ENCODE peak calls at places on chromosomes 4 and X, in six cellular contexts. One of them, this sample, is unnamed.

GRCh38 chr4:39539026-39539690 is 11.9 kb upstream of the UGDH start:
- DNase-seq in epithelial cell of esophagus: peak
- DNase-seq in upper lobe of left lung: no peak
- DNase-seq in GM13977: no peak
- DNase-seq in choroid plexus epithelial cell: peak
- DNase-seq in heart right ventricle: no peak
- DNase-seq in this sample: no peak

GRCh38 chr4:92198711-92199110 is 105.1 kb upstream of the GRID2 start:
- DNase-seq in epithelial cell of esophagus: peak
- DNase-seq in choroid plexus epithelial cell: peak
- DNase-seq in GM13977: no peak
- DNase-seq in upper lobe of left lung: no peak
- DNase-seq in heart right ventricle: no peak
- DNase-seq in this sample: no peak

GRCh38 chrX:14802943-14803710 is 69.7 kb downstream of the FANCB start:
- DNase-seq in upper lobe of left lung: no peak
- DNase-seq in epithelial cell of esophagus: peak
- DNase-seq in choroid plexus epithelial cell: peak
- DNase-seq in heart right ventricle: no peak
- DNase-seq in GM13977: no peak
- DNase-seq in this sample: no peak

GRCh38 chr4:46927201-46927600 is 18.2 kb upstream of the COX7B2 start:
- DNase-seq in epithelial cell of esophagus: no peak
- DNase-seq in GM13977: no peak
- DNase-seq in choroid plexus epithelial cell: peak
- DNase-seq in heart right ventricle: no peak
- DNase-seq in upper lobe of left lung: no peak
- DNase-seq in this sample: no peak

GRCh38 chr4:69104719-69105275 is 8.5 kb downstream of the UGT2B7 start:
- DNase-seq in epithelial cell of esophagus: peak
- DNase-seq in choroid plexus epithelial cell: no peak
- DNase-seq in upper lobe of left lung: no peak
- DNase-seq in heart right ventricle: no peak
- DNase-seq in GM13977: no peak
- DNase-seq in this sample: no peak

GRCh38 chr4:121534187-121534586 is 153.4 kb upstream of the QRFPR start:
- DNase-seq in upper lobe of left lung: no peak
- DNase-seq in heart right ventricle: no peak
- DNase-seq in epithelial cell of esophagus: no peak
- DNase-seq in choroid plexus epithelial cell: no peak
- DNase-seq in GM13977: no peak
- DNase-seq in this sample: no peak

GRCh38 chrX:100593142-100593541 is 8.4 kb downstream of the TNMD start:
- DNase-seq in heart right ventricle: no peak
- DNase-seq in epithelial cell of esophagus: no peak
- DNase-seq in GM13977: no peak
- DNase-seq in choroid plexus epithelial cell: no peak
- DNase-seq in upper lobe of left lung: no peak
- DNase-seq in this sample: no peak

GRCh38 chrX:38166478-38167083 is 54.1 kb downstream of the SRPX start:
- DNase-seq in epithelial cell of esophagus: peak
- DNase-seq in GM13977: peak
- DNase-seq in upper lobe of left lung: no peak
- DNase-seq in heart right ventricle: no peak
- DNase-seq in choroid plexus epithelial cell: peak
- DNase-seq in this sample: no peak

GRCh38 chrX:10235851-10236250 is 79.1 kb downstream of the CLCN4 start:
- DNase-seq in heart right ventricle: no peak
- DNase-seq in upper lobe of left lung: no peak
- DNase-seq in choroid plexus epithelial cell: peak
- DNase-seq in GM13977: no peak
- DNase-seq in epithelial cell of esophagus: no peak
- DNase-seq in this sample: no peak

GRCh38 chr4:122855491-122855890 is 28.9 kb downstream of the FGF2 start:
- DNase-seq in GM13977: no peak
- DNase-seq in choroid plexus epithelial cell: peak
- DNase-seq in upper lobe of left lung: no peak
- DNase-seq in heart right ventricle: no peak
- DNase-seq in epithelial cell of esophagus: no peak
- DNase-seq in this sample: no peak

GRCh38 chr4:47483722-47484121 is 1.4 kb upstream of the ATP10D start:
- DNase-seq in choroid plexus epithelial cell: peak
- DNase-seq in heart right ventricle: no peak
- DNase-seq in upper lobe of left lung: no peak
- DNase-seq in epithelial cell of esophagus: peak
- DNase-seq in GM13977: no peak
- DNase-seq in this sample: no peak

GRCh38 chr4:89365375-89366170 is 58.0 kb upstream of the GPRIN3 start:
- DNase-seq in choroid plexus epithelial cell: no peak
- DNase-seq in GM13977: no peak
- DNase-seq in heart right ventricle: no peak
- DNase-seq in epithelial cell of esophagus: peak
- DNase-seq in upper lobe of left lung: no peak
- DNase-seq in this sample: no peak

GRCh38 chrX:118717703-118718391 is 9.6 kb upstream of the IL13RA1 start:
- DNase-seq in choroid plexus epithelial cell: no peak
- DNase-seq in upper lobe of left lung: no peak
- DNase-seq in GM13977: no peak
- DNase-seq in epithelial cell of esophagus: no peak
- DNase-seq in heart right ventricle: no peak
- DNase-seq in this sample: peak

GRCh38 chr4:114692958-114693357 is 94.4 kb downstream of the UGT8 start:
- DNase-seq in upper lobe of left lung: no peak
- DNase-seq in choroid plexus epithelial cell: no peak
- DNase-seq in GM13977: no peak
- DNase-seq in heart right ventricle: no peak
- DNase-seq in epithelial cell of esophagus: no peak
- DNase-seq in this sample: no peak

GRCh38 chr4:48858130-48858529 is 27.2 kb downstream of the OCIAD1 start:
- DNase-seq in epithelial cell of esophagus: no peak
- DNase-seq in upper lobe of left lung: no peak
- DNase-seq in choroid plexus epithelial cell: peak
- DNase-seq in GM13977: no peak
- DNase-seq in heart right ventricle: no peak
- DNase-seq in this sample: no peak

GRCh38 chrX:2819345-2820130 is 9.2 kb upstream of the GYG2 start:
- DNase-seq in upper lobe of left lung: no peak
- DNase-seq in epithelial cell of esophagus: peak
- DNase-seq in GM13977: peak
- DNase-seq in heart right ventricle: no peak
- DNase-seq in choroid plexus epithelial cell: peak
- DNase-seq in this sample: peak

GRCh38 chr4:103008875-103009729 is 10.4 kb downstream of the SLC9B1 start:
- DNase-seq in upper lobe of left lung: peak
- DNase-seq in heart right ventricle: no peak
- DNase-seq in epithelial cell of esophagus: peak
- DNase-seq in choroid plexus epithelial cell: peak
- DNase-seq in GM13977: peak
- DNase-seq in this sample: no peak

GRCh38 chr4:64718091-64718490 is 308.8 kb upstream of the TECRL start:
- DNase-seq in heart right ventricle: no peak
- DNase-seq in epithelial cell of esophagus: peak
- DNase-seq in GM13977: no peak
- DNase-seq in choroid plexus epithelial cell: peak
- DNase-seq in upper lobe of left lung: no peak
- DNase-seq in this sample: no peak

GRCh38 chrX:128020701-128021100 is 31.5 kb downstream of the ACTRT1 start:
- DNase-seq in upper lobe of left lung: no peak
- DNase-seq in epithelial cell of esophagus: peak
- DNase-seq in GM13977: no peak
- DNase-seq in heart right ventricle: no peak
- DNase-seq in choroid plexus epithelial cell: peak
- DNase-seq in this sample: no peak

GRCh38 chr4:168119100-168119499 is 26.8 kb downstream of the ANXA10 start:
- DNase-seq in epithelial cell of esophagus: no peak
- DNase-seq in choroid plexus epithelial cell: no peak
- DNase-seq in upper lobe of left lung: no peak
- DNase-seq in heart right ventricle: no peak
- DNase-seq in GM13977: no peak
- DNase-seq in this sample: no peak

GRCh38 chr4:54659213-54660144 is 1.7 kb downstream of the KIT start:
- DNase-seq in choroid plexus epithelial cell: peak
- DNase-seq in upper lobe of left lung: no peak
- DNase-seq in heart right ventricle: no peak
- DNase-seq in GM13977: peak
- DNase-seq in epithelial cell of esophagus: peak
- DNase-seq in this sample: no peak

GRCh38 chr4:150543042-150543441 is 38.9 kb upstream of the MAB21L2 start:
- DNase-seq in upper lobe of left lung: no peak
- DNase-seq in epithelial cell of esophagus: no peak
- DNase-seq in choroid plexus epithelial cell: no peak
- DNase-seq in heart right ventricle: no peak
- DNase-seq in GM13977: no peak
- DNase-seq in this sample: no peak

GRCh38 chr4:51885371-51885770 is 42.4 kb downstream of the DCUN1D4 start:
- DNase-seq in GM13977: peak
- DNase-seq in choroid plexus epithelial cell: peak
- DNase-seq in heart right ventricle: no peak
- DNase-seq in upper lobe of left lung: no peak
- DNase-seq in epithelial cell of esophagus: peak
- DNase-seq in this sample: no peak

DNA sequence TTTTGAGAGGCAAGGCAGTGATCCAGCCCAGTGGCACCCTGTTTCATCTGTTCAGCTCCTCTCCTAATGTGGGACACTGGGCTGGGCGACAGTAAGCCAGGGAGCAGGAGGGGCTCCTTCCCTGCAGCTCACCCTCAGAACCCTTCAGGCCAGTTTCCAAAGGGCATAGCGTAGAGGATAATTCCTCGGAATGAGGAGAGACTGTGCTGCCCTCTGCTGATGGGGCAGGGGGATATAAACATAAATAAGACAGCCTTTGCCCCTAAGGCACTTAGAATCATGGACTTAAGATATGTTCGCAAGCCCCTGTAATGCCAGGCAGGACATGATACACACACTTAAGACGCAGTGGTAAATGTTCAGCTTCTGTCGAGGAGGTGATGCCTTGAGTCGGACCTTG is 27.9 kb upstream of the ZNF185 start:
- DNase-seq in choroid plexus epithelial cell: no peak
- DNase-seq in upper lobe of left lung: no peak
- DNase-seq in heart right ventricle: no peak
- DNase-seq in epithelial cell of esophagus: no peak
- DNase-seq in GM13977: no peak
- DNase-seq in this sample: no peak
- TF ChIP-seq CTCF in choroid plexus epithelial cell: peak
- TF ChIP-seq CTCF in upper lobe of left lung: no peak
- TF ChIP-seq CTCF in heart right ventricle: no peak
- TF ChIP-seq CTCF in epithelial cell of esophagus: peak
- TF ChIP-seq CTCF in GM13977: no peak
- TF ChIP-seq CTCF in this sample: no peak

DNA sequence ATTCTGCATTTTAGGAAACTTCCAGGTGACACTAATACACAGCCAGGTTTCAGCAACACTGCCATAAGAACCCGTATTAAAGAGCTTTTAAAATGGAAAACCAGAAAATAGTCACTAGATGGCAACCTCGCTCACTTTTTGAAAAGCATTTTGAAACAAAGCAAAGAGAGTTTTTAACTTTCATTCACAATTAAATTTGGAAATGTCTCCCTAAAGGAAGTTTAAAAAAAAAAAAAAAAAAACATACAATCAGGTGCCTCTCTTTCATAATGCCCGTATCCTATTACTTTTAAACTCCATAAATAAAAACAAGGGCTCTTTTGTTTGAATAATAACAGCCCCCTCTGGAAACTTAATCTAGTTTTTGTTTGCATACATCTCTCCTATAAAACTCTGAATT is 20.3 kb downstream of the MEPE start:
- DNase-seq in upper lobe of left lung: no peak
- DNase-seq in epithelial cell of esophagus: peak
- DNase-seq in choroid plexus epithelial cell: peak
- DNase-seq in heart right ventricle: no peak
- DNase-seq in GM13977: peak
- DNase-seq in this sample: no peak
- TF ChIP-seq CTCF in upper lobe of left lung: peak
- TF ChIP-seq CTCF in epithelial cell of esophagus: peak
- TF ChIP-seq CTCF in choroid plexus epithelial cell: peak
- TF ChIP-seq CTCF in heart right ventricle: peak
- TF ChIP-seq CTCF in GM13977: peak
- TF ChIP-seq CTCF in this sample: peak

GRCh38 chr4:24799196-24799543 is 3.8 kb downstream of the SOD3 start:
- DNase-seq in choroid plexus epithelial cell: no peak
- DNase-seq in epithelial cell of esophagus: no peak
- DNase-seq in upper lobe of left lung: no peak
- DNase-seq in heart right ventricle: no peak
- DNase-seq in GM13977: no peak
- DNase-seq in this sample: no peak
- TF ChIP-seq CTCF in choroid plexus epithelial cell: no peak
- TF ChIP-seq CTCF in epithelial cell of esophagus: no peak
- TF ChIP-seq CTCF in upper lobe of left lung: no peak
- TF ChIP-seq CTCF in heart right ventricle: no peak
- TF ChIP-seq CTCF in GM13977: no peak
- TF ChIP-seq CTCF in this sample: no peak

GRCh38 chr4:71221510-71222466 is 117.0 kb upstream of the SLC4A4 start:
- DNase-seq in epithelial cell of esophagus: peak
- DNase-seq in upper lobe of left lung: no peak
- DNase-seq in GM13977: no peak
- DNase-seq in choroid plexus epithelial cell: no peak
- DNase-seq in heart right ventricle: no peak
- DNase-seq in this sample: no peak

GRCh38 chr4:71217688-71218087 is 121.1 kb upstream of the SLC4A4 start:
- DNase-seq in upper lobe of left lung: no peak
- DNase-seq in heart right ventricle: no peak
- DNase-seq in GM13977: no peak
- DNase-seq in epithelial cell of esophagus: no peak
- DNase-seq in choroid plexus epithelial cell: no peak
- DNase-seq in this sample: no peak

GRCh38 chr4:71222661-71223060 is 116.2 kb upstream of the SLC4A4 start:
- DNase-seq in GM13977: no peak
- DNase-seq in heart right ventricle: no peak
- DNase-seq in epithelial cell of esophagus: no peak
- DNase-seq in upper lobe of left lung: no peak
- DNase-seq in choroid plexus epithelial cell: no peak
- DNase-seq in this sample: no peak
- TF ChIP-seq CTCF in GM13977: no peak
- TF ChIP-seq CTCF in heart right ventricle: no peak
- TF ChIP-seq CTCF in epithelial cell of esophagus: no peak
- TF ChIP-seq CTCF in upper lobe of left lung: no peak
- TF ChIP-seq CTCF in choroid plexus epithelial cell: no peak
- TF ChIP-seq CTCF in this sample: no peak